ENCODE peak calls at places on chromosomes 12 and 14, in nine cellular contexts. One of them, this sample, is unnamed. For H3K4me1 and H3K27me3, the result is how much of the 10 kb centered on the place peaks cover.

GRCh38 chr12:67038486-67038885 is 230.7 kb upstream of the CAND1 start:
- DNase-seq in cardiac muscle cell: no peak
- DNase-seq in fibroblast of lung: no peak
- DNase-seq in uterus: no peak
- DNase-seq in HCT116: no peak
- DNase-seq in Peyer's patch: no peak
- DNase-seq in left ventricle myocardium inferior: no peak
- DNase-seq in H9: no peak
- DNase-seq in Karpas-422: no peak
- DNase-seq in this sample: no peak

GRCh38 chr12:44000309-44000952 is 164.6 kb downstream of the TMEM117 start:
- DNase-seq in HCT116: peak
- DNase-seq in Peyer's patch: peak
- DNase-seq in fibroblast of lung: peak
- DNase-seq in cardiac muscle cell: peak
- DNase-seq in Karpas-422: peak
- DNase-seq in H9: peak
- DNase-seq in left ventricle myocardium inferior: no peak
- DNase-seq in uterus: no peak
- DNase-seq in this sample: no peak

GRCh38 chr14:51780741-51781140 is 79.7 kb upstream of the GNG2 start:
- DNase-seq in uterus: no peak
- DNase-seq in Peyer's patch: no peak
- DNase-seq in left ventricle myocardium inferior: no peak
- DNase-seq in fibroblast of lung: peak
- DNase-seq in Karpas-422: no peak
- DNase-seq in cardiac muscle cell: peak
- DNase-seq in HCT116: no peak
- DNase-seq in H9: no peak
- DNase-seq in this sample: no peak

GRCh38 chr12:31647106-31647505 is 12.4 kb upstream of the ETFBKMT start:
- DNase-seq in H9: no peak
- DNase-seq in fibroblast of lung: no peak
- DNase-seq in cardiac muscle cell: no peak
- DNase-seq in Peyer's patch: no peak
- DNase-seq in uterus: no peak
- DNase-seq in Karpas-422: no peak
- DNase-seq in HCT116: no peak
- DNase-seq in left ventricle myocardium inferior: no peak
- DNase-seq in this sample: no peak

GRCh38 chr12:10722502-10722904 is 620 bp downstream of the YBX3 start:
- DNase-seq in HCT116: no peak
- DNase-seq in Peyer's patch: peak
- DNase-seq in Karpas-422: no peak
- DNase-seq in H9: no peak
- DNase-seq in uterus: peak
- DNase-seq in fibroblast of lung: peak
- DNase-seq in cardiac muscle cell: peak
- DNase-seq in left ventricle myocardium inferior: peak
- DNase-seq in this sample: peak

GRCh38 chr12:110269622-110270124 is 11.4 kb upstream of the ATP2A2 start:
- DNase-seq in uterus: peak
- DNase-seq in Karpas-422: no peak
- DNase-seq in left ventricle myocardium inferior: no peak
- DNase-seq in fibroblast of lung: peak
- DNase-seq in Peyer's patch: no peak
- DNase-seq in H9: peak
- DNase-seq in HCT116: no peak
- DNase-seq in cardiac muscle cell: no peak
- DNase-seq in this sample: no peak

GRCh38 chr12:57637364-57637763 is 4.4 kb upstream of the B4GALNT1 start:
- DNase-seq in cardiac muscle cell: no peak
- DNase-seq in left ventricle myocardium inferior: no peak
- DNase-seq in fibroblast of lung: no peak
- DNase-seq in Peyer's patch: no peak
- DNase-seq in uterus: no peak
- DNase-seq in Karpas-422: peak
- DNase-seq in H9: no peak
- DNase-seq in HCT116: no peak
- DNase-seq in this sample: no peak

GRCh38 chr12:113700943-113701342 is 229.3 kb upstream of the LHX5 start:
- DNase-seq in uterus: no peak
- DNase-seq in left ventricle myocardium inferior: no peak
- DNase-seq in fibroblast of lung: peak
- DNase-seq in cardiac muscle cell: no peak
- DNase-seq in Peyer's patch: no peak
- DNase-seq in HCT116: no peak
- DNase-seq in H9: peak
- DNase-seq in Karpas-422: no peak
- DNase-seq in this sample: no peak

GRCh38 chr14:68215628-68216027 is 396.0 kb downstream of the RAD51B start:
- DNase-seq in Peyer's patch: no peak
- DNase-seq in HCT116: no peak
- DNase-seq in H9: no peak
- DNase-seq in left ventricle myocardium inferior: no peak
- DNase-seq in fibroblast of lung: no peak
- DNase-seq in Karpas-422: peak
- DNase-seq in uterus: no peak
- DNase-seq in cardiac muscle cell: no peak
- DNase-seq in this sample: no peak

GRCh38 chr12:24845615-24846014 is 103.3 kb downstream of the BCAT1 start:
- DNase-seq in Peyer's patch: no peak
- DNase-seq in cardiac muscle cell: no peak
- DNase-seq in Karpas-422: no peak
- DNase-seq in HCT116: no peak
- DNase-seq in H9: no peak
- DNase-seq in left ventricle myocardium inferior: no peak
- DNase-seq in uterus: no peak
- DNase-seq in fibroblast of lung: no peak
- DNase-seq in this sample: no peak

GRCh38 chr12:131561891-131562684 is 148.8 kb upstream of the SFSWAP start:
- DNase-seq in cardiac muscle cell: no peak
- DNase-seq in fibroblast of lung: no peak
- DNase-seq in H9: no peak
- DNase-seq in HCT116: no peak
- DNase-seq in Peyer's patch: no peak
- DNase-seq in left ventricle myocardium inferior: no peak
- DNase-seq in Karpas-422: no peak
- DNase-seq in uterus: no peak
- DNase-seq in this sample: no peak

GRCh38 chr14:21102472-21103164 is 1.8 kb downstream of the TMEM253 start:
- DNase-seq in fibroblast of lung: no peak
- DNase-seq in Karpas-422: no peak
- DNase-seq in left ventricle myocardium inferior: no peak
- DNase-seq in cardiac muscle cell: no peak
- DNase-seq in Peyer's patch: no peak
- DNase-seq in HCT116: no peak
- DNase-seq in H9: peak
- DNase-seq in uterus: no peak
- DNase-seq in this sample: no peak

GRCh38 chr14:21104448-21105060 is 3.7 kb downstream of the TMEM253 start:
- DNase-seq in fibroblast of lung: peak
- DNase-seq in uterus: peak
- DNase-seq in Karpas-422: peak
- DNase-seq in HCT116: peak
- DNase-seq in cardiac muscle cell: peak
- DNase-seq in H9: peak
- DNase-seq in left ventricle myocardium inferior: peak
- DNase-seq in Peyer's patch: peak
- DNase-seq in this sample: peak

GRCh38 chr14:21103710-21104447 is 3.0 kb downstream of the TMEM253 start:
- DNase-seq in Karpas-422: peak
- DNase-seq in Peyer's patch: peak
- DNase-seq in cardiac muscle cell: peak
- DNase-seq in left ventricle myocardium inferior: peak
- DNase-seq in HCT116: peak
- DNase-seq in fibroblast of lung: peak
- DNase-seq in uterus: peak
- DNase-seq in H9: peak
- DNase-seq in this sample: peak

GRCh38 chr14:21101802-21102413 is 1.0 kb downstream of the TMEM253 start:
- DNase-seq in Karpas-422: no peak
- DNase-seq in left ventricle myocardium inferior: no peak
- DNase-seq in Peyer's patch: no peak
- DNase-seq in uterus: no peak
- DNase-seq in H9: no peak
- DNase-seq in fibroblast of lung: no peak
- DNase-seq in cardiac muscle cell: no peak
- DNase-seq in HCT116: no peak
- DNase-seq in this sample: no peak

GRCh38 chr14:21103165-21103709 is 2.4 kb downstream of the TMEM253 start:
- DNase-seq in cardiac muscle cell: no peak
- DNase-seq in H9: no peak
- DNase-seq in Karpas-422: no peak
- DNase-seq in uterus: no peak
- DNase-seq in HCT116: no peak
- DNase-seq in Peyer's patch: no peak
- DNase-seq in fibroblast of lung: no peak
- DNase-seq in left ventricle myocardium inferior: no peak
- DNase-seq in this sample: no peak
- H3K4me1 ChIP-seq in cardiac muscle cell: under half
- H3K4me1 ChIP-seq in H9: under half
- H3K4me1 ChIP-seq in Karpas-422: under half
- H3K4me1 ChIP-seq in uterus: under half
- H3K4me1 ChIP-seq in HCT116: half or more
- H3K4me1 ChIP-seq in Peyer's patch: under half
- H3K4me1 ChIP-seq in fibroblast of lung: under half
- H3K4me1 ChIP-seq in left ventricle myocardium inferior: half or more
- H3K4me1 ChIP-seq in this sample: under half

GRCh38 chr14:57378661-57379060 is 11.7 kb upstream of the NAA30 start:
- DNase-seq in HCT116: no peak
- DNase-seq in fibroblast of lung: peak
- DNase-seq in cardiac muscle cell: no peak
- DNase-seq in H9: no peak
- DNase-seq in left ventricle myocardium inferior: no peak
- DNase-seq in Karpas-422: no peak
- DNase-seq in uterus: no peak
- DNase-seq in Peyer's patch: no peak
- DNase-seq in this sample: no peak

GRCh38 chr14:57380935-57381334 is 9.5 kb upstream of the NAA30 start:
- DNase-seq in fibroblast of lung: no peak
- DNase-seq in H9: no peak
- DNase-seq in Peyer's patch: no peak
- DNase-seq in left ventricle myocardium inferior: no peak
- DNase-seq in cardiac muscle cell: no peak
- DNase-seq in uterus: no peak
- DNase-seq in HCT116: no peak
- DNase-seq in Karpas-422: no peak
- DNase-seq in this sample: no peak

GRCh38 chr14:57388072-57388471 is 2.3 kb upstream of the NAA30 start:
- DNase-seq in fibroblast of lung: no peak
- DNase-seq in HCT116: no peak
- DNase-seq in Karpas-422: no peak
- DNase-seq in uterus: no peak
- DNase-seq in left ventricle myocardium inferior: no peak
- DNase-seq in cardiac muscle cell: no peak
- DNase-seq in H9: no peak
- DNase-seq in Peyer's patch: no peak
- DNase-seq in this sample: no peak

GRCh38 chr14:57382283-57382682 is 8.1 kb upstream of the NAA30 start:
- DNase-seq in HCT116: no peak
- DNase-seq in Karpas-422: no peak
- DNase-seq in cardiac muscle cell: no peak
- DNase-seq in uterus: no peak
- DNase-seq in left ventricle myocardium inferior: no peak
- DNase-seq in fibroblast of lung: peak
- DNase-seq in Peyer's patch: no peak
- DNase-seq in H9: no peak
- DNase-seq in this sample: no peak

DNA sequence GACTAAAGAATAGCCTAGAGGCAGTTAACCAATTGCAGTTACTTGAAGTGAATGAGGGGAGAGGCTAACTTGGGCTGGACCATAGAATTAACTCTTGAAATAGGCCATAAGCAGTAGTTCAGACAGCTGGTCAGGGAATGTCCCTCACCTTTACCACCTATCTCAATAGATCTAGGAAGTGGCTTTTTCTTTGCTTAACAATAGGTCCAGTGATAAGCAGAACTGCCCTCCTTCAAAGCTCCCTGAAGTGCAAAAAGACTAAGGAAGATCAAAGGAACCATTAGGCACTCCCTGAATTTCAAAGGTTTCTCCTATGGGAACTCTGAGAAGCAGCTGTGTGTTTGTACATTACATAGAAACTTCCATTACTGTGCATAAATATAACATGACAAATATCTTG is 7.3 kb upstream of the NAA30 start:
- DNase-seq in Karpas-422: no peak
- DNase-seq in left ventricle myocardium inferior: no peak
- DNase-seq in H9: no peak
- DNase-seq in uterus: no peak
- DNase-seq in Peyer's patch: no peak
- DNase-seq in cardiac muscle cell: no peak
- DNase-seq in HCT116: no peak
- DNase-seq in fibroblast of lung: no peak
- DNase-seq in this sample: no peak
- H3K27me3 ChIP-seq in Karpas-422: under half
- H3K27me3 ChIP-seq in left ventricle myocardium inferior: under half
- H3K27me3 ChIP-seq in H9: under half
- H3K27me3 ChIP-seq in uterus: under half
- H3K27me3 ChIP-seq in Peyer's patch: under half
- H3K27me3 ChIP-seq in cardiac muscle cell: under half
- H3K27me3 ChIP-seq in HCT116: under half
- H3K27me3 ChIP-seq in fibroblast of lung: under half
- H3K27me3 ChIP-seq in this sample: under half

GRCh38 chr12:47841910-47842309 is 22.2 kb upstream of the HDAC7 start:
- DNase-seq in Karpas-422: no peak
- DNase-seq in cardiac muscle cell: no peak
- DNase-seq in Peyer's patch: no peak
- DNase-seq in fibroblast of lung: no peak
- DNase-seq in uterus: no peak
- DNase-seq in left ventricle myocardium inferior: no peak
- DNase-seq in HCT116: no peak
- DNase-seq in H9: no peak
- DNase-seq in this sample: no peak
- H3K27ac ChIP-seq in Karpas-422: no peak
- H3K27ac ChIP-seq in cardiac muscle cell: no peak
- H3K27ac ChIP-seq in Peyer's patch: no peak
- H3K27ac ChIP-seq in fibroblast of lung: no peak
- H3K27ac ChIP-seq in uterus: no peak
- H3K27ac ChIP-seq in left ventricle myocardium inferior: no peak
- H3K27ac ChIP-seq in HCT116: no peak
- H3K27ac ChIP-seq in H9: no peak
- H3K27ac ChIP-seq in this sample: no peak

DNA sequence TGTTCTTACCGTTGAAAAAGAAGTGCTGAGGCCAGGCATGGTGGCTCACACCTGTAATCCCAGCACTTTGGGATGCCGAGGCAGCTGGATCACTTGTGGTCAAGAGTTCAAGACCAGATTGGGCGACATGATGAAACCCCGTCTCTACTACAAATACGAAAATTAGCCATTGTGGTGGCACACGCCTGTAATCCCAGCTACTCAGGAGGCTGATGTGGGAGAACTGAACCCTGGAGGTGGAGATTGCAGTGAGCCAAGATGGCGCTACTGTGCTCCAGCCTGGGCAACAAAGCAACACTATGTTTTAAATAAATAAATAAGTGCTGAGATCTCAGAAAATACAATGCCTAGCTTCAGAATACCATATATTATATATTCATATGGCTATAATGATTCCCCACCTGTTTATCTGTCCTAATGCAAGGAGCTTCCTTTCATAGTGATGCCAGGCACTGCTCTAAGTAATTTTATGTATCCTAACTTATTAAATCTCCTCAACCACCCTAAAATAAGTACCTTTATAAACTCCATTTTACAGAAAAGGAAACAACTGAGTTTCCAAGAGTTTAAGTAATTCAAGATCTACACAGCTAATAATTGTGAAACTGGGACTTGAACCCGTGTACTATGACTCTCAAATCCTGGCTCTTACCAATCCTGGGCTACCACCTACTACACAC is 7.3 kb downstream of the PHLDA1 start:
- DNase-seq in fibroblast of lung: no peak
- DNase-seq in left ventricle myocardium inferior: no peak
- DNase-seq in uterus: no peak
- DNase-seq in Peyer's patch: no peak
- DNase-seq in Karpas-422: no peak
- DNase-seq in H9: no peak
- DNase-seq in cardiac muscle cell: no peak
- DNase-seq in HCT116: no peak
- DNase-seq in this sample: no peak
- H3K4me1 ChIP-seq in fibroblast of lung: under half
- H3K4me1 ChIP-seq in left ventricle myocardium inferior: under half
- H3K4me1 ChIP-seq in uterus: under half
- H3K4me1 ChIP-seq in Peyer's patch: under half
- H3K4me1 ChIP-seq in Karpas-422: under half
- H3K4me1 ChIP-seq in H9: under half
- H3K4me1 ChIP-seq in cardiac muscle cell: under half
- H3K4me1 ChIP-seq in HCT116: under half
- H3K4me1 ChIP-seq in this sample: under half